ENCODE peak calls at places on chromosomes 1 and 21, in six cellular contexts. S, R, F, H, V and U are unnamed samples. For H3K4me1, the result is how much of the 10 kb centered on the place peaks cover.

GRCh38 chr1:101302831-101303511 is 66.2 kb downstream of the S1PR1 start:
- DNase-seq in R (peak), S (no peak), V (no peak), H (no peak), F (no peak), U (peak)

GRCh38 chr1:212814989-212815388 is 23.3 kb downstream of the TATDN3 start:
- DNase-seq in R (peak), S (no peak), H (no peak), F (no peak), V (no peak), U (no peak)

GRCh38 chr1:8154621-8155052 is 128.5 kb upstream of the ERRFI1 start:
- DNase-seq in S (no peak), H (no peak), V (peak), R (peak), F (no peak), U (peak)

GRCh38 chr1:229288516-229288915 is 17.6 kb downstream of the RAB4A start:
- DNase-seq in F (no peak), V (no peak), S (no peak), R (no peak), H (no peak), U (no peak)

GRCh38 chr1:240831191-240831631 is 219.3 kb upstream of the GREM2 start:
- DNase-seq in F (no peak), H (no peak), S (no peak), R (peak), V (no peak), U (peak)

GRCh38 chr1:11062965-11063401 is 3.2 kb upstream of the SRM start:
- DNase-seq in H (no peak), S (no peak), V (no peak), F (no peak), R (no peak), U (no peak)

GRCh38 chr1:173113015-173113741 is 62.4 kb upstream of the TNFSF18 start:
- DNase-seq in F (no peak), V (no peak), H (no peak), R (peak), S (no peak), U (peak)

GRCh38 chr1:154768456-154769125 is 101.5 kb downstream of the KCNN3 start:
- DNase-seq in H (no peak), S (no peak), F (no peak), V (no peak), R (peak), U (no peak)

GRCh38 chr21:45260191-45260795 is 27.4 kb downstream of the POFUT2 start:
- DNase-seq in R (no peak), H (no peak), F (no peak), S (peak), V (no peak), U (no peak)

GRCh38 chr1:77958850-77959249 is 20.0 kb downstream of the FUBP1 start:
- DNase-seq in R (no peak), V (no peak), S (no peak), H (no peak), F (no peak), U (no peak)

GRCh38 chr1:77958391-77958790 is 20.5 kb downstream of the FUBP1 start:
- DNase-seq in H (no peak), R (no peak), V (no peak), F (no peak), S (no peak), U (no peak)

GRCh38 chr1:77956464-77956863 is 22.4 kb downstream of the FUBP1 start:
- DNase-seq in R (no peak), H (no peak), S (no peak), V (no peak), F (no peak), U (no peak)

GRCh38 chr1:77966291-77966690 is 12.6 kb downstream of the FUBP1 start:
- DNase-seq in S (no peak), V (no peak), R (no peak), H (no peak), F (no peak), U (no peak)

DNA sequence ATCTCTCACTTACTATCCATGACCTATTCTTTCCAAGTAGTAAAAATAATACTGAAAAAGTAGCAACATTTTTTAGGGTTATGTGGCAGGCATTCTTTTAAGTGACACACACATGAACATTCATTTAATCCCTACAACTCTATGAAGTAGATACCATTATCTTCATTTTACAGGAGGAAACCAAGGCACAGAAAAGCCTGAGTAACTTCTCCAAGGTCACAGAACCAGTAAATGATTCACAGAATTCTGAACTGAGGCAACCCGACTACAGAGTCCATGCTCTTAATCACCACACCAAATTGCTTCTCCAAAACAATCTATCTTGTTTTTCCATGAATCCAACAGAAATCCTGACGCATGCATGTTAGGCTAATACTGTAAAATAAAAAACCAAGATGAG is 17.5 kb downstream of the FUBP1 start:
- DNase-seq in F (no peak), S (no peak), V (no peak), R (no peak), H (no peak), U (no peak)
- H3K4me1 ChIP-seq in F (under half), S (under half), V (under half), R (under half), H (under half), U (under half)

GRCh38 chr1:93613895-93614294 is 67.7 kb downstream of the BCAR3 start:
- DNase-seq in F (no peak), R (no peak), V (no peak), H (no peak), S (no peak), U (peak)

GRCh38 chr1:93616221-93616995 is 65.2 kb downstream of the BCAR3 start:
- DNase-seq in V (no peak), S (no peak), H (peak), R (no peak), F (no peak), U (no peak)

GRCh38 chr1:93612510-93612909 is 69.1 kb downstream of the BCAR3 start:
- DNase-seq in R (no peak), H (no peak), S (no peak), F (no peak), V (no peak), U (no peak)

GRCh38 chr1:93615201-93616150 is 66.2 kb downstream of the BCAR3 start:
- DNase-seq in R (peak), V (no peak), H (peak), S (no peak), F (peak), U (peak)

GRCh38 chr1:93614550-93615200 is 67.0 kb downstream of the BCAR3 start:
- DNase-seq in S (no peak), H (peak), R (no peak), V (no peak), F (no peak), U (no peak)
- H3K18ac ChIP-seq in S (no peak), H (peak), R (peak), V (no peak), F (no peak), U (peak)

GRCh38 chr1:66351474-66351873 is 182.5 kb upstream of the SGIP1 start:
- DNase-seq in S (no peak), F (no peak), V (no peak), H (no peak), R (no peak), U (peak)
- H3K4me1 ChIP-seq in S (under half), F (under half), V (half or more), H (under half), R (under half), U (under half)

DNA sequence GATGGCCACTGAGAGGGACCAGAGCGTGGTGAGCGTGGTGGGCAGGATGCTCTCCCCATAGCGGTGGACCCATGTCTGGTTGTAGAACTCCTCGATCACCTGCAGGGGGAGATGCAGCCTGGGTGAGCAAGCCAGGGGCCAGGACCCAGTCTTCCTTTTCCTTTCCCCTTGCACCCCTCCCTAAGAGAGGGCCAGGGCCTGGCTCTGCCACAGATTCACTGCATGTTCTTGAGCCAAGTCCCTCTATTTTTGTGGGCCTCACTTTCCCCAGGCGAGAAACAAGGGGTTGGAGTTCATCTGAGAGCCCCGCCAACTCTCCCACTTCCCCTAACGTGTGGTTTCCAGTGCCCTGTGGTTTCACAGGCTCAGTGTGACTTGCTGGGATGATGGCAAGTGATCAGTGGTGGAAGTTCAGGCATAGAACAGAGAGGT is 27.5 kb downstream of the SLC2A1 start:
- DNase-seq in F (peak), V (peak), H (peak), S (no peak), R (peak), U (peak)
- H3K18ac ChIP-seq in F (no peak), V (peak), H (no peak), S (no peak), R (no peak), U (no peak)

GRCh38 chr1:92886886-92887419 is 55.1 kb downstream of the RPL5 start:
- DNase-seq in H (no peak), R (no peak), V (no peak), F (no peak), S (no peak), U (no peak)
- H3K4me1 ChIP-seq in H (under half), R (under half), V (under half), F (under half), S (under half), U (under half)

DNA sequence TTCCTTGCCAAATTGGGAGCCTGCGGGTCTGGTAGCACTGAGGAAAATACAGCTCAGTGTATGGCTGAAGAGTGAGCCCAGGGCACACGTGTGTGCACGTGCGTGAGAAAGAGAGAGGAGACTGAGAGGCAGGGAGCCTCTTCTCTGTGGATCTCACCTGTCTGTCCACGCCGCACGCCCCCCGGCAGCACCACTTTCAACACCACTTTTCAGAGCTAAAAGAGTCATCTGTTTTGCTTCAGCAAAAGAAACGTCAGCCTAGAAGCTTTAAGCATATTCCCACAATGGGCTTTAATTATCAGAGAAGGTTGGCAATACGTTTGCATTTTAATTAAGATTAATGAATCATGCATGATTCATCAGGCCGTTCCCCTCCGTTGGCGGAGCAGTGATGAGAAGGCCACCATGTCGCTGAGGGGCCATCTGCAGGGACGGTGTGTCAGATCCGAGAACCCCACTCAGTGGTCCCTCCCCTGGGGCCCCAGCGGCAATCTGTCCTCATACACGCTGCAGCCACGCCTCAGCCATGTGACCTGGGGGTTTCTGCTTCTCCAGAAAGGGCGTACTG is 56.8 kb downstream of the SIK1 start:
- DNase-seq in F (no peak), V (no peak), R (peak), H (no peak), S (no peak), U (peak)
- H3K18ac ChIP-seq in F (peak), V (peak), R (no peak), H (no peak), S (no peak), U (no peak)

DNA sequence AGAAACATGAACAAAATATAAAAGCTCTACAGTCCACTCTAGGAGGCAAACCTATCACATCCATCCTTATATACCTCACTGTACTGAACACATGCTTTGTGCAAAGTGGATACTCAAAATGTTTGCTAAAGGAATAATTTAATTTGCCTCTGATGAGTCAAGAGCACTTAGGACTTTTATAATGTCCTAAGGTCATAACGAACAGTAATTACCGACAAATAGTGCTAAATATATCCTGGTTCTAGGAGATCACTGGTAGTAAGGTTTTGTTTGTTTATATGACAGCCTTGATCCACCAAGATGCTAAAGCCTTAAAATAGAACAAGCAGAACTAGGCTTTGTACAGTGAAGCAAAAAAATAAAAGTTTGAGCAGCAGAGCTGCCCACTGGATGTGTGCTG is 70.6 kb downstream of the GADD45A start:
- DNase-seq in S (no peak), F (no peak), R (peak), H (no peak), V (no peak), U (no peak)
- H3K4me1 ChIP-seq in S (under half), F (under half), R (under half), H (under half), V (under half), U (under half)

DNA sequence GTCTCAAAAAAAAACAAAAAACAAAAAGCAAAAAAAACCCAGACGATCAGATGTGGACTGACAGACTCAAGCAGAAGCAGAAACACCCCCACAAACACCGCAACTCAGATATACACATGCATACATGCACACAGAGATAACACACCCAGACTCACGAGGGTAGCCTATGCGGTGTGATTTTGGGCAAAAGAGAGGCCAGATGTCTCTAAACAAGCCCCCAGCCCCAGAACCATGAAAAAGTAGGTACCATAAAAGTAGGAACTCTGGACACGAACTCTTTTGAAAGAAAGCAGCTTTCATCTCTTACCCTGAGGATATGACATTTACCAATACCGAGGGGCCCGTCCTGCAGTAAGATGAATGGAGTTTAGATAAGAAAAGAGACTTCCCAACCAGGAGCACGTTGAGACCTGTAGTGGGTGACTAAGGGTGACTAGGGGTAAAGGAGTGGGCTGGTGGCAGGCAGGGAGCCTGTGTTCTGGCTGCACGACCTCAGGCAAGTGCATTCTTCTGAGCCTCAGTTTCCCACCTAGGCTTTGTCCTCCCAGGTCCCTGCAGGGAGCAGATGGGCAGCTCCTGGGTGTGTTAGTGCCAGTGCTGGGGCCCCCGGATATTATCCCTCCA is 1.5 kb upstream of the TINAGL1 start:
- DNase-seq in F (no peak), R (peak), V (no peak), S (peak), H (no peak), U (no peak)
- H3K18ac ChIP-seq in F (no peak), R (no peak), V (peak), S (no peak), H (no peak), U (no peak)

DNA sequence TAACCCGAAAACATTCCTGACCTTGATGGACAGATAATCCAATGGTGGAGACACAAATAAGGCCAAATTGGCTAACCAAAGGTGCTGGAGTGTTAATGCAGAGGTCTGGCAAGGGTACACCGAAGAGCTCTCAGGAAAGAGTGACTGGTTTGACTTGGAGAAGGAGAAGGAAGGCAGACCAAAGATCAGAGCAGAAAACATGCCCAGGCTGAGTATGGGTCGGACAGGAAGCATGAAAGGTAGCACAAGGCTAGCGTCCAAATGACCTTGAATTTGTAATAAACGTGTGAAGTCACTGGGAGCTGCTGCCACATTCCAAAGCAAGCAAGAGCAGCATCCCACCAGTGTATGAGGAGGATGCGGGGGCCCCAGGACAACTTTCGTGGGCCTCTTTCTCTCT is 45.7 kb downstream of the APP start:
- DNase-seq in H (no peak), F (no peak), V (no peak), R (no peak), S (no peak), U (no peak)
- H3K4me1 ChIP-seq in H (under half), F (under half), V (under half), R (under half), S (under half), U (under half)

GRCh38 chr1:95233737-95234493 is at the start of gene RWDD3:
- DNase-seq in H (peak), S (peak), R (peak), V (peak), F (peak), U (peak)
- H3K18ac ChIP-seq in H (peak), S (peak), R (peak), V (peak), F (peak), U (peak)